ENCODE peak calls at places on chromosomes 3 and 15, in eight cellular contexts. P is IMR-90, I is cardiac muscle cell, N is lung, M is small intestine, V is left ventricle myocardium inferior, U is DND-41, J is heart right ventricle. B is an unnamed sample.

GRCh38 chr15:67080900-67081431 is 15.6 kb downstream of the SMAD3 start:
- DNase-seq in J (peak; percentile 37), P (peak; percentile 84), U (no peak), M (no peak), I (no peak), V (peak; percentile 29), N (peak; percentile 42), B (peak; percentile 79)

GRCh38 chr3:4794331-4794730 is 184.9 kb upstream of the BHLHE40 start:
- DNase-seq in V (no peak), I (no peak), P (no peak), J (no peak), U (no peak), M (no peak), N (no peak), B (peak; percentile 53)

GRCh38 chr15:77187751-77188464 is 117.0 kb upstream of the TSPAN3 start:
- DNase-seq in P (peak; percentile 47), M (peak; percentile 47), V (no peak), J (peak; percentile 84), U (peak; percentile 12), N (peak; percentile 41), I (no peak), B (no peak)

GRCh38 chr3:10737785-10738184 is 78.2 kb upstream of the SLC6A11 start:
- DNase-seq in I (no peak), U (no peak), V (no peak), P (no peak), J (no peak), M (no peak), N (no peak), B (no peak)

GRCh38 chr3:106745344-106746168 is 631.7 kb upstream of the CCDC54 start:
- DNase-seq in J (no peak), I (no peak), N (no peak), U (no peak), P (peak; percentile 76), M (no peak), V (no peak), B (no peak)

GRCh38 chr15:99476413-99477222 is 89.2 kb upstream of the MEF2A start:
- DNase-seq in J (no peak), I (no peak), M (no peak), P (peak; percentile 100), U (peak; percentile 82), V (peak; percentile 44), N (no peak), B (peak; percentile 57)

GRCh38 chr15:39756806-39757522 is 25.7 kb downstream of the FSIP1 start:
- DNase-seq in J (peak; percentile 16), N (no peak), M (peak; percentile 47), V (no peak), I (peak; percentile 79), U (no peak), P (peak; percentile 83), B (peak; percentile 44)

GRCh38 chr3:99505646-99506269 is 132.6 kb upstream of the COL8A1 start:
- DNase-seq in U (no peak), I (no peak), J (peak; percentile 42), M (no peak), P (peak; percentile 96), N (peak; percentile 33), V (peak; percentile 40), B (peak; percentile 33)

GRCh38 chr3:189324538-189325138 is 152.9 kb downstream of the TPRG1 start:
- DNase-seq in U (peak; percentile 90), J (peak; percentile 5), V (no peak), M (peak; percentile 96), I (no peak), N (peak; percentile 76), P (peak; percentile 72), B (peak; percentile 88)

GRCh38 chr3:156527060-156527459 is 27.9 kb downstream of the SSR3 start:
- DNase-seq in M (no peak), U (no peak), V (no peak), J (no peak), P (no peak), N (no peak), I (no peak), B (no peak)

GRCh38 chr15:52563499-52564060 is 5.2 kb downstream of the ARPP19 start:
- DNase-seq in I (no peak), P (no peak), V (no peak), J (no peak), N (no peak), U (no peak), M (no peak), B (no peak)

GRCh38 chr3:13567684-13568514 is 19.0 kb downstream of the FBLN2 start:
- DNase-seq in N (no peak), V (no peak), M (no peak), J (no peak), U (no peak), I (no peak), P (no peak), B (no peak)

GRCh38 chr3:129118745-129119144 is 2.9 kb downstream of the RAB43 start:
- DNase-seq in M (no peak), N (no peak), J (no peak), U (peak; percentile 59), P (no peak), I (no peak), V (no peak), B (no peak)

GRCh38 chr3:111336511-111336910 is 205.5 kb upstream of the CD96 start:
- DNase-seq in V (no peak), N (no peak), U (peak; percentile 67), J (no peak), I (no peak), P (peak; percentile 36), M (no peak), B (no peak)
- H3K4me1 ChIP-seq in V (no peaks in the 10 kb centered on the region), N (no peaks in the 10 kb centered on the region), U (peaks cover 58% of the 10 kb centered on the region), J (no peaks in the 10 kb centered on the region), I (peaks cover 4% of the 10 kb centered on the region), P (no peaks in the 10 kb centered on the region), M (no peaks in the 10 kb centered on the region), B (no peaks in the 10 kb centered on the region)

GRCh38 chr3:73580343-73580742 is 44.4 kb downstream of the PDZRN3 start:
- DNase-seq in N (no peak), V (no peak), J (no peak), M (no peak), U (no peak), I (no peak), P (peak; percentile 100), B (no peak)
- H3K4me1 ChIP-seq in N (no peaks in the 10 kb centered on the region), V (peaks cover 78% of the 10 kb centered on the region), J (peaks cover 11% of the 10 kb centered on the region), M (peaks cover 3% of the 10 kb centered on the region), U (no peaks in the 10 kb centered on the region), I (peaks cover 11% of the 10 kb centered on the region), P (peaks cover 6% of the 10 kb centered on the region), B (no peaks in the 10 kb centered on the region)

DNA sequence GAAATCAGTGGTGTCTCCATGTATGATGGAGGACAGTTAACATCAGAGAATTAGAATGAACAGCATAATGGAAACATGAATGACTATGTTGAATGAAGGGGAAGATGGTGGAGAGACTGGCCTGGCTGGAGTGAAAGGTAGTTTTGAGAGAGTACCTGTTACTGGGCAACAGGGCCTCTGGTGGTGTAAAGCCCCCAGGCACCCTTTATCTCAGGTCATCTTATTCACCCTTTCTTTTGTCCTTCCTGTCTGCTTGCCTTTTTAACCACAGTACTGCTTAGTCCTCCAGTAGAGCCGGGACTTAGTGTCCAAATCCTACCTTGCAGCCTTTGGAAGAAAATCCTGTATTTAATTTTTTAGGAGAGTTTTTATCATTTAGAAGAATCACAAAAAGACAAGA is 6.2 kb downstream of the IREB2 start:
- DNase-seq in U (no peak), P (no peak), N (no peak), I (no peak), M (no peak), J (no peak), V (no peak), B (no peak)
- H3K4me1 ChIP-seq in U (peaks cover 28% of the 10 kb centered on the region), P (peaks cover 9% of the 10 kb centered on the region), N (peaks cover 6% of the 10 kb centered on the region), I (peaks cover 7% of the 10 kb centered on the region), M (peaks cover 4% of the 10 kb centered on the region), J (peaks cover 55% of the 10 kb centered on the region), V (peaks cover 86% of the 10 kb centered on the region), B (peaks cover 4% of the 10 kb centered on the region)

DNA sequence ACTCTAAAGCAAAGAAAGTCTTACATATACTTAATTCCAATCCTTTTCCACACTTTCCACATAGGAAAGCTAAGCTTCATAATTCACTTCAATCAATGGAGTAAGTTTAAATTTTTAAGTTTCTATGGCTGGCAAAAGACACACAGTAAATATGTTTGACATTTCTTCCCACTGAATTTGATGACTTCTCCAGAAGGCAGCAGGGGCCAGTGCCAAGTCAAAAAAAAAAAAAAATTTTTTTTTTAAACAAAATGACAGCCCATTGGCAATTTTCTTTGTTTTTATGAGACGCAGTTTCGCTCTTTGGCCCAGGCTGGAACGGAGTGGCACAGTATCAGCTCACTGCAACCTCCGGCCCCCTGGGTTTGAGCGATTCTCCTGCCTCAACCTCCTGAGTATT is 28.7 kb downstream of the ATP13A3 start:
- DNase-seq in I (no peak), V (no peak), P (no peak), U (no peak), J (no peak), M (no peak), N (no peak), B (no peak)
- H3K4me1 ChIP-seq in I (no peaks in the 10 kb centered on the region), V (peaks cover 7% of the 10 kb centered on the region), P (no peaks in the 10 kb centered on the region), U (no peaks in the 10 kb centered on the region), J (no peaks in the 10 kb centered on the region), M (no peaks in the 10 kb centered on the region), N (no peaks in the 10 kb centered on the region), B (no peaks in the 10 kb centered on the region)

DNA sequence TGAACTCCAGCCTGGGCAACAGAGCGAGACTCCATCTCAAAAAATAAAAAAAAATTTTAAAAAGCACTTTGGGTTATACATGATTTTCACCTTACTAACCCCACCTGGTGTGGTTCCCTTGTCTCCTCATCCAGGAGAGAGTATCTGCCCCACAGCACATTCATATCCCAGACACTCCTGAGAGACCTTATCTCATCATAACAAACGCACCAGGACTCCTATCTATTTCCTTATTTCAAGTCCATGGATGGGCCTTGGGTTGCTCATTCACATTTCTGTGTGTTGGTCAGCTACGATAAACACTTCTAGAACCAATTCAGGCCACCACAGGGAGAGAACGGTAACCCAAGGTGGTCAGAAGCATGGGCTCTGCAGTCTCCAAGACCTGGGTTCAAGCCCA is 88.6 kb upstream of the SPATA12 start:
- DNase-seq in P (no peak), N (no peak), U (no peak), J (no peak), M (no peak), V (no peak), I (no peak), B (no peak)
- H3K4me1 ChIP-seq in P (no peaks in the 10 kb centered on the region), N (no peaks in the 10 kb centered on the region), U (no peaks in the 10 kb centered on the region), J (no peaks in the 10 kb centered on the region), M (no peaks in the 10 kb centered on the region), V (no peaks in the 10 kb centered on the region), I (peaks cover 4% of the 10 kb centered on the region), B (no peaks in the 10 kb centered on the region)

GRCh38 chr15:65832549-65833364 is 36.5 kb upstream of the RAB11A start:
- DNase-seq in J (peak; percentile 92), U (peak; percentile 77), I (peak; percentile 71), P (peak; percentile 90), M (peak; percentile 96), V (peak; percentile 74), N (peak; percentile 85), B (peak; percentile 89)

GRCh38 chr15:65834603-65835282 is 34.5 kb upstream of the RAB11A start:
- DNase-seq in P (no peak), V (no peak), M (no peak), I (no peak), U (no peak), N (no peak), J (no peak), B (no peak)

GRCh38 chr15:65835452-65835851 is 33.8 kb upstream of the RAB11A start:
- DNase-seq in N (no peak), P (no peak), V (no peak), U (no peak), I (no peak), M (no peak), J (no peak), B (no peak)

GRCh38 chr15:65836665-65837064 is 32.6 kb upstream of the RAB11A start:
- DNase-seq in J (no peak), U (no peak), P (no peak), M (no peak), I (no peak), N (no peak), V (no peak), B (no peak)

GRCh38 chr15:65833501-65834220 is 35.6 kb upstream of the RAB11A start:
- DNase-seq in P (no peak), M (no peak), U (peak; percentile 8), N (no peak), J (peak; percentile 18), V (no peak), I (peak; percentile 11), B (no peak)
- H3K4me1 ChIP-seq in P (peaks cover 5% of the 10 kb centered on the region), M (peaks cover 9% of the 10 kb centered on the region), U (peaks cover 29% of the 10 kb centered on the region), N (peaks cover 5% of the 10 kb centered on the region), J (peaks cover 28% of the 10 kb centered on the region), V (peaks cover 35% of the 10 kb centered on the region), I (peaks cover 25% of the 10 kb centered on the region), B (peaks cover 10% of the 10 kb centered on the region)